ENCODE peak calls at places on chromosomes 12 and 14, in five cellular contexts. K, X, N, H and E are unnamed samples.

GRCh38 chr14:37650356-37651037 is 55.1 kb downstream of the TTC6 start:
- DNase-seq in N (no peak), K (no peak), H (no peak), X (peak), E (no peak)

GRCh38 chr14:100891501-100892445 is 11.7 kb downstream of the RTL1 start:
- DNase-seq in N (no peak), H (no peak), K (no peak), X (no peak), E (no peak)

GRCh38 chr12:14884458-14884878 is 1.2 kb downstream of the MGP start:
- DNase-seq in X (peak), N (peak), K (peak), H (peak), E (peak)

GRCh38 chr12:93660996-93661395 is 16.2 kb upstream of the CRADD start:
- DNase-seq in X (no peak), K (no peak), N (no peak), H (no peak), E (no peak)

GRCh38 chr14:30559638-30560071 is 697 bp downstream of the G2E3 start:
- DNase-seq in X (peak), H (peak), K (no peak), N (peak), E (peak)

GRCh38 chr12:93122569-93123091 is 193.5 kb upstream of the EEA1 start:
- DNase-seq in X (no peak), K (no peak), N (no peak), H (peak), E (no peak)

GRCh38 chr14:56147980-56148901 is 30.0 kb downstream of the PELI2 start:
- DNase-seq in N (no peak), K (no peak), X (no peak), H (no peak), E (no peak)

GRCh38 chr14:53549956-53550355 is 396.8 kb upstream of the DDHD1 start:
- DNase-seq in X (no peak), N (no peak), K (no peak), H (no peak), E (no peak)

GRCh38 chr12:32367381-32367780 is 32.0 kb upstream of the FGD4 start:
- DNase-seq in K (no peak), X (no peak), H (no peak), N (no peak), E (no peak)

GRCh38 chr12:113000433-113000832 is 22.1 kb downstream of the OAS2 start:
- DNase-seq in K (no peak), X (no peak), N (no peak), H (no peak), E (no peak)

GRCh38 chr12:31849090-31849687 is 110.0 kb upstream of the RESF1 start:
- DNase-seq in X (peak), H (peak), N (peak), K (no peak), E (peak)

GRCh38 chr14:89992273-89992672 is 36.5 kb downstream of the TDP1 start:
- DNase-seq in K (no peak), H (no peak), N (no peak), X (no peak), E (no peak)

GRCh38 chr12:53710098-53710497 is 17.2 kb downstream of the CALCOCO1 start:
- DNase-seq in K (no peak), N (no peak), X (no peak), H (no peak), E (no peak)

GRCh38 chr14:76708028-76708427 is 53.2 kb upstream of the VASH1 start:
- DNase-seq in X (peak), K (no peak), H (no peak), N (peak), E (no peak)

GRCh38 chr14:32468955-32469354 is 139.9 kb downstream of the AKAP6 start:
- DNase-seq in K (no peak), N (peak), H (peak), X (peak), E (peak)

GRCh38 chr14:24261256-24261968 is 1.6 kb downstream of the TGM1 start:
- DNase-seq in X (no peak), N (no peak), H (no peak), K (no peak), E (no peak)

GRCh38 chr12:106551410-106551809 is 31.4 kb upstream of the RFX4 start:
- DNase-seq in K (no peak), H (no peak), X (no peak), N (no peak), E (no peak)

GRCh38 chr12:119115296-119115905 is 63.3 kb upstream of the HSPB8 start:
- DNase-seq in H (no peak), X (peak), N (peak), K (peak), E (peak)

GRCh38 chr12:86194721-86195120 is 61.5 kb downstream of the MGAT4C start:
- DNase-seq in H (no peak), K (no peak), X (no peak), N (no peak), E (no peak)

GRCh38 chr12:26338574-26339572 is 143.5 kb downstream of the SSPN start:
- DNase-seq in X (peak), N (peak), K (no peak), H (peak), E (peak)

GRCh38 chr14:102255401-102256190 is 49.4 kb downstream of the MOK start:
- DNase-seq in K (no peak), X (peak), N (peak), H (no peak), E (peak)

GRCh38 chr14:60226296-60226695 is 22.7 kb upstream of the PPM1A start:
- DNase-seq in K (no peak), X (no peak), H (no peak), N (no peak), E (no peak)

GRCh38 chr14:61620130-61620946 is 75.0 kb upstream of the HIF1A start:
- DNase-seq in N (peak), K (no peak), H (peak), X (peak), E (peak)

DNA sequence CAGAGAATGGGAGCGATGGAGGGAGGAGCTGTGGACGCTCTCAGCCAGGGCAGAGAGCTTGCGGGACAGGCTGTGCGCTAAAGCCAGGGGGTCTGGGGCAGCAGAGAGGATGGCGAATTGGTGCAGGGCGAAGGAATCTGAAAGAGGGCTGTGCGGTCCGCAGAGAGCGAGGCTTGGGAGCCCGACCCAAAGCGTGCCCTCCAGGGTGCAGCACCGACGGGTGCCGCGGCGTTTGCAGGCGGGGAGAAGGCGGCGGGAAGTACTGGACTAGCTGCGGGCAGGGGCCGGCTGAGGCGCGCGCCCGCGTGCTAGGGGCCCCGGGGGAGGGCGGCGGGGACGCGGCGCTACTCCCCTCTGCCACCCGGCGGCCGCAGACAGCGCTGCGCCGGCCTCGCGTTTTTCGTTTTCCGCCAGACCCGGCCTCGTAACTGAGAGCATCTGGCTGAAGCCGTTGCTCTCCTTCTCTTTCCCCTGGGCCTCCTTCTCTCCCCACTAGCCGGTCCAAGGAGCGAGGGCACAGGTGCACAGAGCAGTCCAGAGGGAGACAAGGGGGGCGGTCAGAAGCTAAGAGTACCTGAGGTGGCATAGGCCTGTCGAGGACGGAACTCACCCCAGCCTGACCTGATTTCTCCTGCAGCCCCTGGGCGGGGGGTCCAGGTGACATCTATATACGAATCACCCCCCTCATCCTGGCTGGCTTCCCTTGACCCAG is 24.9 kb downstream of the SLC6A12 start:
- DNase-seq in H (no peak), N (peak), K (no peak), X (peak), E (peak)
- H3K9ac ChIP-seq in H (no peak), N (no peak), K (no peak), X (peak), E (peak)

GRCh38 chr14:73753043-73753886 is 39.1 kb upstream of the PNMA1 start:
- DNase-seq in K (peak), N (no peak), H (no peak), X (peak), E (no peak)

GRCh38 chr14:73750161-73750901 is 36.1 kb upstream of the PNMA1 start:
- DNase-seq in H (no peak), N (no peak), K (peak), X (no peak), E (no peak)

GRCh38 chr14:73753887-73754880 is 40.0 kb upstream of the PNMA1 start:
- DNase-seq in X (peak), N (no peak), K (peak), H (no peak), E (no peak)

GRCh38 chr14:73751157-73751691 is 37.0 kb upstream of the PNMA1 start:
- DNase-seq in X (no peak), H (no peak), N (no peak), K (no peak), E (no peak)

DNA sequence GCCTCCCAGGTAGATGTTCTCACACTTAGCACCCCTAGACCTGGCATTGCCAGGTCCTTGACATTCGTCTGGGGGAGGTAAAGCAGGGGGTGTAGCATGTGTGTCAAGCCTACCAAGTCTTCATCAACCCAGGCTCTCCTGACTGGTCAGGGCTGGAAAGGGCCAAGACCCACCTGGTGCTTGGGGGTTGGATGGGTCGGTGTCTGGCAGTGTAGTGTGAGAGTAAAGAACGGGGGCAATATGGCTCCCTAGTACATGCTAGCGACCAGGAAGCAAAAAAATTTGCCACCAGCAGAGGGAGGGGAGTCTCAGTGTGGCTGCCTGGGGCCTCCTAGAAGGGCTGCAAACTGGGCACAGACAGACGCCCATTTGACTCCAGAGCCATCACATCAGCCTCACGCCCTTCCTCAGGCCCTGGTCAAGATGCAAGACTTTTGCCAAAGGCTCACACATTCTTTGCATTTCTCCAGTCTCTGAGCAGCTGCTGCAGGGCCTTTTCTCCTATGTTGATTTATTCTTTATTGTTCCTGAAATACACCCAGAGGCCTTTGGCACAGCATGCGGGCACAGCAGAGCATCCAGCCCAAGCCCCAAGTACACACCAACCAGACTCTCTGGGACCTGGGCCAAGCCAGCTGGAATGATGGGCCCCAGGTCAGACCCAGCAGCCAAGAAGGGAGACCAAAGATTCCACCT is 38.3 kb upstream of the PNMA1 start:
- DNase-seq in N (peak), X (peak), H (peak), K (peak), E (peak)
- H3K27ac ChIP-seq in N (peak), X (peak), H (peak), K (peak), E (peak)

GRCh38 chr14:99075061-99075460 is 196.9 kb downstream of the BCL11B start:
- DNase-seq in X (no peak), N (no peak), H (no peak), K (peak), E (no peak)

GRCh38 chr14:99077844-99078236 is 194.2 kb downstream of the BCL11B start:
- DNase-seq in N (no peak), H (no peak), X (no peak), K (no peak), E (no peak)

GRCh38 chr14:99073401-99073800 is 198.6 kb downstream of the BCL11B start:
- DNase-seq in K (no peak), X (no peak), N (no peak), H (no peak), E (no peak)

GRCh38 chr14:99077076-99077843 is 194.7 kb downstream of the BCL11B start:
- DNase-seq in X (no peak), K (peak), N (no peak), H (peak), E (peak)

GRCh38 chr14:99075771-99076370 is 196.1 kb downstream of the BCL11B start:
- DNase-seq in X (no peak), H (peak), N (no peak), K (peak), E (no peak)
- H3K4me3 ChIP-seq in X (no peak), H (no peak), N (no peak), K (no peak), E (no peak)

GRCh38 chr12:1728824-1729223 is 38.0 kb downstream of the ADIPOR2 start:
- DNase-seq in X (no peak), H (no peak), K (no peak), N (no peak), E (no peak)

GRCh38 chr12:1738480-1738879 is 47.6 kb downstream of the ADIPOR2 start:
- DNase-seq in X (no peak), H (no peak), N (no peak), K (no peak), E (no peak)

GRCh38 chr12:1737643-1738286 is 46.9 kb downstream of the ADIPOR2 start:
- DNase-seq in X (no peak), K (no peak), H (no peak), N (no peak), E (no peak)

GRCh38 chr12:1731019-1731687 is 40.3 kb downstream of the ADIPOR2 start:
- DNase-seq in N (no peak), H (no peak), X (no peak), K (no peak), E (no peak)

DNA sequence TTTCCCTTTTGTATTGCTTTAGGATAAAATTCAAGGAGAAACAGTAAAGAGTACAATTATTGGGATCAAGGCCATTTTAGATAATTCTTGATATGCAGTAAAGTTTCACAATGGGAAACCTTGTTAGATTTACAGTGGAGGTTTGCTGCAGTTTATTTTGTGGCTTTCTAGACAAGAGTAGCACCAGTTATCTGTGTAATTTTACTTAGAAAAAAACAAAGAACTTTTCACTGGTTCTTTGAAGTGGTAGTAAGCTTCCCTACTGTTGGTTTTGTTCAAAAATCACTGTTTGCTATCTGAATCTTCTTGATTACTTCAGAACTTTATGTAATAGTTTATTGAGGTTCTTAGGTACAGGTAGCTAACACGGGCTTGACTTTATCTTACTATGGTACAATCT is 42.0 kb downstream of the ADIPOR2 start:
- DNase-seq in X (no peak), K (no peak), N (no peak), H (no peak), E (no peak)
- H3K9ac ChIP-seq in X (no peak), K (no peak), N (no peak), H (no peak), E (no peak)

DNA sequence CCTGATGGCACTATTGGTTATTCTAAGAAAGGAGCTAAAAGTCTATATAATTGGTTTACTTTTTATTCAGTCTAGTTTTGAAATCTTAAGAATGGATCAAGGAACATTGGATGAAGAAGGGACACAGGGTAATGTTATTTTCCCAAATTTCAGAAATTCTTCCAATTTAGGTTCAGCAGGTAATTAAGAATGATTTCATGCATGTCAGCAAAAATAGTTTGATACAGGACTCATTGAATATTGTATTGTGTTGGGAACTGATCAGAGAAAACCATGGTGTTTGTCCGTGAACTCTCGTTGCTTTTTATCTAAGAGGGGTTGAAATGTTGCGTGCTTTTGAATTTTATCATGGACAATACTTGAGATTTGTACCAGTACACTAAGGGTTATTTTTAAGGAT is 58.6 kb downstream of the PDE3A start:
- DNase-seq in H (no peak), X (no peak), K (no peak), N (no peak), E (no peak)
- H3K27ac ChIP-seq in H (no peak), X (no peak), K (no peak), N (no peak), E (no peak)

GRCh38 chr12:13197526-13198141 is 1.1 kb downstream of the EMP1 start:
- DNase-seq in N (peak), X (peak), K (peak), H (no peak), E (no peak)

GRCh38 chr12:13196302-13196921 is at the start of gene EMP1:
- DNase-seq in K (peak), H (peak), X (peak), N (peak), E (peak)

GRCh38 chr12:13195244-13195643 is 1.3 kb upstream of the EMP1 start:
- DNase-seq in N (no peak), H (no peak), X (peak), K (no peak), E (no peak)

GRCh38 chr12:13194462-13195110 is 1.9 kb upstream of the EMP1 start:
- DNase-seq in K (no peak), H (peak), N (no peak), X (peak), E (no peak)

DNA sequence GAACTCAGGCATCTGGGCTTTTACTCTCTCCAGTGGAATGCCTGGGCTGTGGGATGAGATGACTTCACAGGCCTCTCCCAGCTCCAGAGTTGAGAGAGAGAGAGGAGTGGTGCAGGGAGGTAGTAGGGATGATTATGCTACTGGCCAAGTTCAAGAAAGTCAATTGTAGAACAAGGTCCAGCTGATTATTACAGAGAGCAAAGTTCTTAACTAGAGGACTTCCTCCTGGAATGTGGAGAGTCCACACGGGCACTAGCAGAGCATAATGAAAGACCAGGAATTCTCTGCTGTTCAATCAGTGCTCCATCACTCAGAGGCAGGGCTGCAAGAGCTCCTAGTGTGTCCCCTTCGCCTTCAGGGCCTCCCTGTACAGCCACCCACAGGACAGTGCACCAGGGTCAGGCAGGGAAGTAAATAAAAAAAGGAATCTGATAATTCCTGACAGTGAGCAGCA is 651 bp upstream of the EMP1 start:
- DNase-seq in X (peak), N (peak), K (peak), H (no peak), E (peak)
- H3K4me3 ChIP-seq in X (no peak), N (peak), K (no peak), H (no peak), E (peak)